ENCODE peak calls at places on chromosomes 6 and 20, in seven cellular contexts. W, U, Y, K, E, L and D are unnamed samples.

GRCh38 chr6:109523478-109523877 is 40.5 kb upstream of the ZBTB24 start:
- DNase-seq in L (no peak), W (no peak), U (no peak), E (no peak), Y (no peak), K (no peak), D (no peak)

GRCh38 chr6:46655803-46656202 is 3.0 kb downstream of the SLC25A27 start:
- DNase-seq in U (peak), Y (no peak), K (no peak), E (no peak), W (no peak), L (peak), D (no peak)

GRCh38 chr6:107114872-107115694 is at the start of gene BEND3:
- DNase-seq in Y (peak), E (peak), W (peak), U (peak), K (no peak), L (peak), D (no peak)

GRCh38 chr20:24863356-24863755 is 85.7 kb upstream of the CST7 start:
- DNase-seq in L (no peak), E (no peak), U (no peak), Y (no peak), W (no peak), K (no peak), D (no peak)

GRCh38 chr6:116136373-116136772 is 10.4 kb upstream of the COL10A1 start:
- DNase-seq in Y (no peak), L (no peak), E (no peak), U (no peak), K (no peak), W (no peak), D (no peak)

GRCh38 chr20:38177201-38177600 is 12.1 kb upstream of the TGM2 start:
- DNase-seq in E (no peak), L (no peak), U (no peak), W (no peak), K (no peak), Y (no peak), D (no peak)

GRCh38 chr20:9985281-9985680 is 49.5 kb upstream of the ANKEF1 start:
- DNase-seq in Y (no peak), E (no peak), K (no peak), L (no peak), W (no peak), U (no peak), D (no peak)

GRCh38 chr6:93124226-93124625 is 295.1 kb downstream of the EPHA7 start:
- DNase-seq in U (no peak), L (no peak), W (no peak), K (no peak), E (no peak), Y (no peak), D (no peak)

GRCh38 chr6:15824851-15825250 is 162.0 kb upstream of the DTNBP1 start:
- DNase-seq in K (no peak), E (no peak), L (no peak), W (no peak), U (no peak), Y (no peak), D (no peak)

GRCh38 chr6:21150644-21151043 is 442.9 kb upstream of the SOX4 start:
- DNase-seq in Y (no peak), U (no peak), E (no peak), L (no peak), K (no peak), W (no peak), D (no peak)

GRCh38 chr6:138588805-138589434 is 89.6 kb upstream of the NHSL1 start:
- DNase-seq in Y (peak), W (peak), E (peak), L (peak), K (peak), U (peak), D (peak)

GRCh38 chr6:25006565-25007001 is 70.8 kb upstream of the RIPOR2 start:
- DNase-seq in E (peak), W (no peak), Y (peak), K (peak), U (no peak), L (peak), D (peak)

GRCh38 chr6:170135821-170136471 is 154.9 kb downstream of the DLL1 start:
- DNase-seq in L (no peak), E (no peak), W (no peak), U (no peak), K (no peak), Y (no peak), D (no peak)

GRCh38 chr6:138527376-138528092 is 28.2 kb upstream of the NHSL1 start:
- DNase-seq in W (peak), E (no peak), L (no peak), Y (no peak), U (peak), K (no peak), D (no peak)

GRCh38 chr20:46145646-46146045 is 27.5 kb downstream of the CD40 start:
- DNase-seq in Y (no peak), W (no peak), E (no peak), L (no peak), U (no peak), K (no peak), D (no peak)

GRCh38 chr6:2744206-2744771 is 6.4 kb downstream of the MYLK4 start:
- DNase-seq in W (no peak), Y (peak), L (no peak), K (no peak), E (no peak), U (no peak), D (no peak)

GRCh38 chr6:163536770-163537169 is 122.3 kb downstream of the QKI start:
- DNase-seq in E (no peak), U (no peak), L (no peak), Y (no peak), W (no peak), K (no peak), D (no peak)

GRCh38 chr20:41650221-41650948 is 32.2 kb upstream of the CHD6 start:
- DNase-seq in L (peak), W (no peak), K (no peak), Y (no peak), U (no peak), E (peak), D (peak)

GRCh38 chr20:62819494-62820174 is 2.8 kb downstream of the COL9A3 start:
- DNase-seq in W (no peak), Y (no peak), U (no peak), E (peak), K (no peak), L (no peak), D (no peak)

GRCh38 chr20:50930139-50931047 is 844 bp downstream of the ADNP start:
- DNase-seq in L (peak), Y (peak), E (peak), K (peak), U (peak), W (peak), D (no peak)

GRCh38 chr6:52537001-52537753 is 39.7 kb downstream of the TRAM2 start:
- DNase-seq in K (no peak), U (no peak), W (no peak), E (no peak), Y (no peak), L (no peak), D (no peak)

GRCh38 chr6:168950500-168951223 is 303.0 kb downstream of the THBS2 start:
- DNase-seq in W (no peak), K (peak), Y (peak), E (no peak), U (no peak), L (no peak), D (no peak)

GRCh38 chr6:158039178-158039557 is 57.5 kb downstream of the SYNJ2 start:
- DNase-seq in K (no peak), U (no peak), Y (no peak), W (no peak), L (peak), E (peak), D (no peak)

GRCh38 chr20:32470025-32470861 is 112.1 kb downstream of the ASXL1 start:
- DNase-seq in L (peak), K (peak), U (peak), Y (peak), W (no peak), E (no peak), D (no peak)

GRCh38 chr6:157893238-157893637 is 70.2 kb downstream of the SNX9 start:
- DNase-seq in E (no peak), L (no peak), K (no peak), Y (no peak), W (no peak), U (no peak), D (no peak)

GRCh38 chr6:136682292-136682691 is 110.0 kb downstream of the MAP3K5 start:
- DNase-seq in K (no peak), W (no peak), E (no peak), U (no peak), L (no peak), Y (no peak), D (no peak)
- H3K27ac ChIP-seq in K (no peak), W (no peak), E (no peak), U (no peak), L (no peak), Y (no peak), D (no peak)

GRCh38 chr20:48541581-48542071 is 286.2 kb downstream of the PREX1 start:
- DNase-seq in Y (no peak), W (no peak), U (no peak), L (no peak), K (no peak), E (no peak), D (no peak)
- H3K27ac ChIP-seq in Y (no peak), W (no peak), U (no peak), L (peak), K (no peak), E (no peak), D (no peak)

GRCh38 chr6:53718597-53719460 is 53.3 kb upstream of the KLHL31 start:
- DNase-seq in K (peak), Y (peak), U (peak), W (peak), E (peak), L (peak), D (peak)
- H3K27ac ChIP-seq in K (peak), Y (no peak), U (no peak), W (no peak), E (no peak), L (no peak), D (no peak)

GRCh38 chr6:165985281-165985925 is 182.2 kb downstream of the TBXT start:
- DNase-seq in Y (no peak), L (no peak), E (no peak), W (no peak), U (no peak), K (no peak), D (no peak)

GRCh38 chr6:165986647-165987482 is 180.8 kb downstream of the TBXT start:
- DNase-seq in K (no peak), E (no peak), W (no peak), Y (peak), U (peak), L (no peak), D (no peak)

GRCh38 chr6:165984743-165985142 is 182.9 kb downstream of the TBXT start:
- DNase-seq in W (no peak), K (no peak), U (no peak), E (no peak), L (no peak), Y (no peak), D (no peak)

GRCh38 chr6:165987483-165988305 is 180.0 kb downstream of the TBXT start:
- DNase-seq in E (no peak), L (peak), U (peak), W (no peak), Y (peak), K (peak), D (no peak)

GRCh38 chr6:165985926-165986646 is 181.6 kb downstream of the TBXT start:
- DNase-seq in E (no peak), U (no peak), L (no peak), K (no peak), W (no peak), Y (no peak), D (no peak)
- H3K27ac ChIP-seq in E (no peak), U (no peak), L (no peak), K (no peak), W (no peak), Y (no peak), D (no peak)

GRCh38 chr6:474454-475185 is 83.1 kb downstream of the IRF4 start:
- DNase-seq in E (no peak), K (no peak), L (no peak), W (no peak), Y (no peak), U (no peak), D (no peak)
- H3K27ac ChIP-seq in E (no peak), K (no peak), L (no peak), W (no peak), Y (no peak), U (no peak), D (no peak)

GRCh38 chr20:34389206-34389953 is 26.3 kb downstream of the ITCH start:
- DNase-seq in U (no peak), Y (no peak), K (no peak), L (no peak), W (no peak), E (peak), D (no peak)
- H3K27ac ChIP-seq in U (no peak), Y (no peak), K (no peak), L (no peak), W (no peak), E (peak), D (peak)

GRCh38 chr6:13327691-13328075 is 654 bp downstream of the TBC1D7 start:
- DNase-seq in U (no peak), E (no peak), L (no peak), W (no peak), Y (no peak), K (no peak), D (no peak)
- H3K27ac ChIP-seq in U (peak), E (peak), L (peak), W (peak), Y (peak), K (peak), D (peak)